ENCODE peak calls at places on chromosomes 5 and 9, in nine cellular contexts. L is AG09309; R is KG1; J is C1 segment of cervical spinal cord; K is upper lobe of right lung; V is stomach; T is Right ventricle myocardium superior; Q is activated CD8-positive, alpha-beta T cell treated with anti-CD3 and anti-CD28 coated beads for 36 hours; D is posterior vena cava. M is an unnamed sample.

GRCh38 chr9:101138516-101138915 is 110.0 kb downstream of the PLPPR1 start:
- DNase-seq in V (no peak), Q (no peak), R (no peak), T (no peak), K (no peak), L (no peak), J (no peak), D (no peak), M (no peak)

GRCh38 chr5:163005949-163006348 is 431.4 kb upstream of the CCNG1 start:
- DNase-seq in D (no peak), K (no peak), J (no peak), T (no peak), Q (no peak), V (no peak), L (no peak), R (no peak), M (no peak)

GRCh38 chr5:123874600-123875201 is 362.7 kb downstream of the CSNK1G3 start:
- DNase-seq in K (no peak), V (no peak), Q (no peak), T (no peak), L (no peak), R (no peak), J (peak; percentile 39), D (no peak), M (no peak)

GRCh38 chr9:13274901-13275641 is 4.4 kb downstream of the MPDZ start:
- DNase-seq in V (no peak), J (no peak), T (no peak), D (no peak), R (no peak), K (no peak), L (no peak), Q (no peak), M (peak; percentile 8)

GRCh38 chr5:10702040-10702629 is 58.9 kb downstream of the DAP start:
- DNase-seq in J (no peak), R (no peak), L (no peak), K (no peak), V (peak; percentile 43), D (no peak), T (no peak), Q (no peak), M (peak; percentile 36)

GRCh38 chr5:174920906-174921550 is 196.6 kb downstream of the MSX2 start:
- DNase-seq in T (no peak), V (no peak), J (no peak), D (no peak), L (peak; percentile 72), Q (no peak), K (no peak), R (no peak), M (no peak)

GRCh38 chr5:179459771-179460170 is 90.6 kb upstream of the RUFY1 start:
- DNase-seq in V (no peak), K (peak; percentile 42), J (no peak), T (no peak), L (no peak), D (no peak), Q (no peak), R (no peak), M (no peak)

GRCh38 chr9:3244963-3245653 is 280.7 kb downstream of the RFX3 start:
- DNase-seq in K (no peak), J (no peak), V (no peak), R (no peak), D (no peak), L (no peak), T (no peak), Q (peak; percentile 4), M (no peak)

GRCh38 chr9:87732344-87732743 is 6.4 kb downstream of the CTSL start:
- DNase-seq in Q (no peak), J (no peak), T (no peak), V (no peak), D (no peak), R (no peak), K (no peak), L (no peak), M (no peak)

GRCh38 chr9:137545123-137545522 is 5.1 kb downstream of the PNPLA7 start:
- DNase-seq in L (no peak), J (no peak), R (no peak), D (peak; percentile 86), V (no peak), K (no peak), Q (no peak), T (no peak), M (no peak)

GRCh38 chr5:133818031-133818431 is 150.4 kb downstream of the C5orf15 start:
- DNase-seq in T (peak; percentile 61), D (peak; percentile 89), Q (no peak), V (peak; percentile 80), K (no peak), J (no peak), R (no peak), L (no peak), M (no peak)

GRCh38 chr5:172941067-172941516 is 18.1 kb upstream of the RPL26L1 start:
- DNase-seq in R (no peak), T (no peak), K (no peak), V (no peak), J (no peak), D (peak; percentile 37), L (no peak), Q (no peak), M (no peak)

GRCh38 chr9:75612205-75612604 is 278.3 kb upstream of the PCSK5 start:
- DNase-seq in L (no peak), D (no peak), Q (no peak), V (no peak), R (no peak), K (no peak), J (no peak), T (no peak), M (no peak)

GRCh38 chr9:80797841-80798688 is 891.3 kb downstream of the TLE1 start:
- DNase-seq in Q (no peak), T (peak; percentile 46), D (no peak), R (no peak), L (peak; percentile 84), J (peak; percentile 53), K (no peak), V (no peak), M (peak; percentile 4)

GRCh38 chr5:67416133-67416937 is 219.7 kb upstream of the CD180 start:
- DNase-seq in K (no peak), D (no peak), R (no peak), T (no peak), L (no peak), Q (peak; percentile 16), J (no peak), V (no peak), M (no peak)

GRCh38 chr5:171336486-171337206 is 27.6 kb downstream of the TLX3 start:
- DNase-seq in V (peak; percentile 36), L (peak; percentile 21), Q (peak; percentile 51), D (no peak), R (peak; percentile 78), K (no peak), J (peak; percentile 90), T (peak; percentile 55), M (peak; percentile 20)

GRCh38 chr5:38323645-38324295 is 65.4 kb downstream of the EGFLAM start:
- DNase-seq in Q (no peak), D (peak; percentile 78), V (no peak), L (peak; percentile 68), K (no peak), R (no peak), J (no peak), T (no peak), M (peak; percentile 66)

GRCh38 chr5:1544294-1545010 is 20.7 kb upstream of the LPCAT1 start:
- DNase-seq in T (no peak), R (no peak), K (peak; percentile 58), V (no peak), J (no peak), Q (no peak), D (no peak), L (no peak), M (no peak)

GRCh38 chr5:173316463-173317020 is 11.7 kb downstream of the STC2 start:
- DNase-seq in V (no peak), D (no peak), R (no peak), J (no peak), K (no peak), L (no peak), T (no peak), Q (no peak), M (no peak)

GRCh38 chr5:74286734-74287705 is 353.5 kb downstream of the ENC1 start:
- DNase-seq in K (no peak), J (no peak), T (no peak), V (no peak), Q (no peak), D (no peak), R (no peak), L (no peak), M (no peak)

GRCh38 chr9:3963266-3964019 is 336.4 kb downstream of the GLIS3 start:
- DNase-seq in Q (no peak), L (no peak), K (no peak), T (peak; percentile 48), D (peak; percentile 74), V (peak; percentile 26), R (no peak), J (no peak), M (peak; percentile 59)

GRCh38 chr5:15516486-15516885 is 16.5 kb downstream of the FBXL7 start:
- DNase-seq in T (no peak), Q (no peak), D (no peak), K (no peak), R (no peak), L (no peak), V (no peak), J (no peak), M (no peak)